ENCODE peak calls at places on chromosome 7, in five cellular contexts. X is lung, N is neural progenitor cell, G is HCT116, A is tibial artery. D is an unnamed sample.

GRCh38 chr7:67019562-67020390 is 23.1 kb downstream of the TYW1 start:
- DNase-seq in X (no peak), N (no peak), G (no peak), A (no peak), D (no peak)

GRCh38 chr7:77910124-77910523 is 111.6 kb downstream of the PHTF2 start:
- DNase-seq in X (no peak), N (no peak), G (no peak), A (no peak), D (no peak)

GRCh38 chr7:134826105-134826504 is 46.7 kb downstream of the CALD1 start:
- DNase-seq in X (no peak), N (no peak), G (no peak), A (no peak), D (no peak)

GRCh38 chr7:105010538-105011523 is 3.2 kb upstream of the KMT2E start:
- DNase-seq in X (no peak), N (no peak), G (no peak), A (no peak), D (no peak)

GRCh38 chr7:92768501-92769360 is 67.6 kb downstream of the CDK6 start:
- DNase-seq in X (no peak), N (no peak), G (no peak), A (no peak), D (no peak)

GRCh38 chr7:82472966-82473365 is 29.4 kb upstream of the CACNA2D1 start:
- DNase-seq in X (no peak), N (no peak), G (no peak), A (no peak), D (no peak)

GRCh38 chr7:44705434-44705833 is 43.2 kb upstream of the ZMIZ2 start:
- DNase-seq in X (no peak), N (no peak), G (no peak), A (no peak), D (no peak)

GRCh38 chr7:100655908-100656674 is at the start of gene ACTL6B:
- DNase-seq in X (no peak), N (peak), G (no peak), A (peak), D (no peak)

GRCh38 chr7:44634839-44635591 is 28.6 kb downstream of the OGDH start:
- DNase-seq in X (no peak), N (no peak), G (no peak), A (no peak), D (peak)

GRCh38 chr7:111803015-111803758 is 240.9 kb upstream of the IMMP2L start:
- DNase-seq in X (no peak), N (no peak), G (no peak), A (no peak), D (no peak)

GRCh38 chr7:1992554-1992953 is 240.2 kb downstream of the MAD1L1 start:
- DNase-seq in X (no peak), N (no peak), G (no peak), A (no peak), D (no peak)

GRCh38 chr7:140022582-140023211 is 40.1 kb downstream of the PARP12 start:
- DNase-seq in X (no peak), N (no peak), G (no peak), A (no peak), D (no peak)

GRCh38 chr7:41217306-41217705 is 485.6 kb downstream of the INHBA start:
- DNase-seq in X (no peak), N (no peak), G (no peak), A (no peak), D (no peak)

GRCh38 chr7:107725138-107725740 is 18.7 kb upstream of the CBLL1 start:
- DNase-seq in X (no peak), N (peak), G (peak), A (peak), D (no peak)

GRCh38 chr7:146826338-146826737 is 709.7 kb downstream of the CNTNAP2 start:
- DNase-seq in X (no peak), N (peak), G (no peak), A (no peak), D (no peak)

GRCh38 chr7:98697485-98698240 is 80.6 kb downstream of the NPTX2 start:
- DNase-seq in X (no peak), N (no peak), G (no peak), A (no peak), D (no peak)

GRCh38 chr7:80583901-80584300 is 54.5 kb upstream of the CD36 start:
- DNase-seq in X (no peak), N (no peak), G (no peak), A (no peak), D (no peak)

GRCh38 chr7:31122649-31123058 is 70.5 kb downstream of the ADCYAP1R1 start:
- DNase-seq in X (peak), N (peak), G (peak), A (peak), D (peak)

GRCh38 chr7:46486264-46487206 is 565.5 kb upstream of the IGFBP3 start:
- DNase-seq in X (no peak), N (no peak), G (no peak), A (peak), D (peak)

GRCh38 chr7:112266595-112267270 is 60.2 kb downstream of the ZNF277 start:
- DNase-seq in X (no peak), N (no peak), G (no peak), A (no peak), D (no peak)

GRCh38 chr7:50641442-50642405 is 76.5 kb upstream of the DDC start:
- DNase-seq in X (peak), N (peak), G (no peak), A (no peak), D (peak)

GRCh38 chr7:100696123-100696521 is 2.1 kb upstream of the GIGYF1 start:
- DNase-seq in X (no peak), N (no peak), G (no peak), A (no peak), D (no peak)

GRCh38 chr7:106285801-106286492 is 1.2 kb upstream of the NAMPT start:
- DNase-seq in X (no peak), N (no peak), G (no peak), A (no peak), D (no peak)

GRCh38 chr7:157612009-157612663 is 275.3 kb downstream of the DNAJB6 start:
- DNase-seq in X (no peak), N (no peak), G (no peak), A (no peak), D (no peak)

GRCh38 chr7:42025635-42026375 is 211.2 kb downstream of the GLI3 start:
- DNase-seq in X (no peak), N (no peak), G (no peak), A (no peak), D (no peak)

GRCh38 chr7:136914016-136914415 is 45.6 kb downstream of the CHRM2 start:
- DNase-seq in X (no peak), N (no peak), G (no peak), A (no peak), D (no peak)

GRCh38 chr7:131652934-131653333 is 96.5 kb upstream of the PODXL start:
- DNase-seq in X (no peak), N (no peak), G (no peak), A (no peak), D (no peak)

GRCh38 chr7:36310897-36311296 is 78.8 kb upstream of the ANLN start:
- DNase-seq in X (no peak), N (no peak), G (no peak), A (no peak), D (no peak)

GRCh38 chr7:36313607-36314006 is 76.1 kb upstream of the ANLN start:
- DNase-seq in X (no peak), N (no peak), G (no peak), A (no peak), D (no peak)

GRCh38 chr7:36311539-36311938 is 78.1 kb upstream of the ANLN start:
- DNase-seq in X (no peak), N (no peak), G (no peak), A (no peak), D (no peak)

GRCh38 chr7:36312915-36313334 is 76.7 kb upstream of the ANLN start:
- DNase-seq in X (no peak), N (no peak), G (no peak), A (no peak), D (peak)

GRCh38 chr7:36312064-36312914 is 77.4 kb upstream of the ANLN start:
- DNase-seq in X (peak), N (peak), G (no peak), A (no peak), D (peak)
- TF ChIP-seq CTCF in X (no peak), N (peak), G (peak), A (no peak), D (no peak)

GRCh38 chr7:155213955-155214327 is 83.7 kb upstream of the INSIG1 start:
- DNase-seq in X (no peak), N (no peak), G (no peak), A (no peak), D (no peak)
- H3K4me3 ChIP-seq in X (no peak), N (no peak), G (no peak), A (no peak), D (peak)

GRCh38 chr7:33921216-33921938 is 16.0 kb downstream of the BMPER start:
- DNase-seq in X (no peak), N (no peak), G (no peak), A (peak), D (no peak)

GRCh38 chr7:33926535-33926934 is 21.2 kb downstream of the BMPER start:
- DNase-seq in X (no peak), N (no peak), G (no peak), A (no peak), D (no peak)

GRCh38 chr7:33918401-33919120 is 13.2 kb downstream of the BMPER start:
- DNase-seq in X (no peak), N (no peak), G (no peak), A (no peak), D (no peak)

GRCh38 chr7:33922820-33923219 is 17.5 kb downstream of the BMPER start:
- DNase-seq in X (no peak), N (no peak), G (no peak), A (peak), D (no peak)

GRCh38 chr7:33923440-33924229 is 18.3 kb downstream of the BMPER start:
- DNase-seq in X (no peak), N (no peak), G (no peak), A (no peak), D (no peak)
- TF ChIP-seq CTCF in X (no peak), N (peak), G (peak), A (no peak), D (no peak)

GRCh38 chr7:74031403-74032190 is 3.6 kb downstream of the ELN start:
- DNase-seq in X (no peak), N (no peak), G (no peak), A (no peak), D (no peak)
- H3K4me3 ChIP-seq in X (no peak), N (no peak), G (no peak), A (peak), D (peak)

GRCh38 chr7:26549281-26549943 is 257.8 kb downstream of the SNX10 start:
- DNase-seq in X (no peak), N (no peak), G (no peak), A (peak), D (no peak)
- TF ChIP-seq CTCF in X (no peak), N (no peak), G (peak), A (no peak), D (no peak)

GRCh38 chr7:123798527-123799188 is 46.3 kb upstream of the HYAL4 start:
- DNase-seq in X (peak), N (no peak), G (peak), A (no peak), D (no peak)
- H3K4me3 ChIP-seq in X (no peak), N (no peak), G (no peak), A (no peak), D (no peak)

GRCh38 chr7:127478040-127478386 is 85.5 kb upstream of the ZNF800 start:
- DNase-seq in X (no peak), N (peak), G (no peak), A (no peak), D (no peak)
- TF ChIP-seq CTCF in X (no peak), N (peak), G (peak), A (no peak), D (no peak)

DNA sequence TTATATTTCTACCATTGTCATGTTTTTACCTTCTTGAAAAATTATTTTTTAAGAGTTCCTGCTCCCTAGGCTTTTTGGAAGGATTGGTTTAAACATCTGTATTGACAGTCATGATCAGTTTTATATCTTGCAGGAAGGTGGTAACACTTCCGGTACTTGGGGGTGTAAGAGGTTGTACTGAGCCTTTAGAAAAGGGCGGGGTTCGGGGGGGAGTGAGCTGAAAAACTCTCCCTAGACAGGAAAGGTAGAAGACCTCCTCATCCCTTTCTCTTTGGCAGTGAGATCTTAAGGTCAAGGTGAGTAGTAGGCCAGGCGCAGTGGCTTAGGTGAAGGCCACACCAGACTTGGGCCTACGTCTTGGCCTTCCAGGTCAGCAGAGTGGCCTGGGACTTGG is 371 bp upstream of the PPP1R9A start:
- DNase-seq in X (no peak), N (no peak), G (peak), A (no peak), D (no peak)
- H3K4me3 ChIP-seq in X (no peak), N (peak), G (peak), A (peak), D (no peak)